ENCODE peak calls at places on chromosomes 16 and 17, in six cellular contexts. Y is uterus; W is foreskin keratinocyte; K is SK-N-SH; G is effector memory CD4-positive, alpha-beta T cell; H is pancreas. P is an unnamed sample.

GRCh38 chr16:13708361-13708760 is 211.6 kb upstream of the ERCC4 start:
- DNase-seq in K (no peak), Y (no peak), W (no peak), G (no peak), H (no peak), P (no peak)

GRCh38 chr17:15194859-15195277 is 70.3 kb downstream of the PMP22 start:
- DNase-seq in Y (no peak), K (no peak), G (no peak), H (no peak), W (no peak), P (no peak)

GRCh38 chr17:83079766-83080616 is 582 bp downstream of the METRNL start:
- DNase-seq in H (peak; percentile 38), K (peak; percentile 78), Y (no peak), W (no peak), G (no peak), P (no peak)

GRCh38 chr16:5882087-5882661 is 784.6 kb upstream of the EEF2KMT start:
- DNase-seq in G (no peak), H (no peak), K (no peak), W (no peak), Y (no peak), P (no peak)

GRCh38 chr16:68644715-68645493 is at the start of gene CDH3:
- DNase-seq in K (peak; percentile 64), G (no peak), Y (peak; percentile 61), H (peak; percentile 59), W (peak; percentile 92), P (peak; percentile 48)

GRCh38 chr16:51151951-51152663 is 1.0 kb upstream of the SALL1 start:
- DNase-seq in Y (peak; percentile 91), K (peak; percentile 74), W (no peak), H (peak; percentile 55), G (no peak), P (no peak)

GRCh38 chr17:7572588-7573323 is 6.7 kb upstream of the CD68 start:
- DNase-seq in K (peak; percentile 97), W (peak; percentile 98), G (peak; percentile 100), Y (peak; percentile 99), H (peak; percentile 100), P (peak; percentile 99)

GRCh38 chr17:47119746-47120520 is 69.2 kb downstream of the CDC27 start:
- DNase-seq in Y (no peak), W (peak; percentile 69), H (no peak), K (no peak), G (no peak), P (no peak)

GRCh38 chr16:56981729-56982271 is 7.6 kb upstream of the NLRC5 start:
- DNase-seq in W (no peak), H (no peak), Y (no peak), K (no peak), G (no peak), P (no peak)

GRCh38 chr16:87125206-87126155 is 191.7 kb downstream of the C16orf95 start:
- DNase-seq in W (no peak), K (no peak), H (no peak), G (no peak), Y (no peak), P (no peak)

GRCh38 chr16:54987081-54987480 is 56.4 kb downstream of the IRX5 start:
- DNase-seq in W (no peak), H (no peak), Y (no peak), K (no peak), G (no peak), P (no peak)
- H3K27ac ChIP-seq in W (no peak overlapping the region), H (no peak overlapping the region), Y (no peak overlapping the region), K (no peak overlapping the region), G (no peak overlapping the region), P (no peak overlapping the region)

GRCh38 chr17:42665581-42666001 is 6.5 kb downstream of the TUBG2 start:
- DNase-seq in W (no peak), K (no peak), H (peak; percentile 39), Y (no peak), G (no peak), P (no peak)
- H3K27ac ChIP-seq in W (no peak overlapping the region), K (no peak overlapping the region), H (no peak overlapping the region), Y (peak overlapping the region; percentile 76), G (no peak overlapping the region), P (no peak overlapping the region)

DNA sequence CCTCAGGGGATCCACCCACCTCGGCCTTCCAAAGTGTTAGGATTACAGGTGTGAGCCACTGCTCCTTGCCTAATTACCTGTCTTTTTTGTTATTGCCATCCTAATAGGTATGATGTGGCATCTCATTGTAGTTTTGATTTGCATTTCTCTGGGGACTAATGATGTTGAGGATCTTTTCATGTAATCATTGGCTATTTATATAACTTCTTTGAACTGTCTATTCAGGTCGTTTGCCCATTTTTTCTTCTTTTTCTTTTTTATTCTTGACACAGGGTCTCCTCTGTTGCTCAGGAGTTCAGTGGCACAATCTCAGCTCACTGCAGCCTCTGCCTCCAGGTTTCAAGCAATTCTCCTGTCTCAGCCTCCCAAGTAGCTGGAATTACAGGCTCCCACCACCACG is 1.3 kb upstream of the TGFB1I1 start:
- DNase-seq in Y (no peak), H (no peak), G (no peak), K (no peak), W (no peak), P (no peak)
- H3K27ac ChIP-seq in Y (peak overlapping the region; percentile 100), H (no peak overlapping the region), G (no peak overlapping the region), K (no peak overlapping the region), W (no peak overlapping the region), P (no peak overlapping the region)

DNA sequence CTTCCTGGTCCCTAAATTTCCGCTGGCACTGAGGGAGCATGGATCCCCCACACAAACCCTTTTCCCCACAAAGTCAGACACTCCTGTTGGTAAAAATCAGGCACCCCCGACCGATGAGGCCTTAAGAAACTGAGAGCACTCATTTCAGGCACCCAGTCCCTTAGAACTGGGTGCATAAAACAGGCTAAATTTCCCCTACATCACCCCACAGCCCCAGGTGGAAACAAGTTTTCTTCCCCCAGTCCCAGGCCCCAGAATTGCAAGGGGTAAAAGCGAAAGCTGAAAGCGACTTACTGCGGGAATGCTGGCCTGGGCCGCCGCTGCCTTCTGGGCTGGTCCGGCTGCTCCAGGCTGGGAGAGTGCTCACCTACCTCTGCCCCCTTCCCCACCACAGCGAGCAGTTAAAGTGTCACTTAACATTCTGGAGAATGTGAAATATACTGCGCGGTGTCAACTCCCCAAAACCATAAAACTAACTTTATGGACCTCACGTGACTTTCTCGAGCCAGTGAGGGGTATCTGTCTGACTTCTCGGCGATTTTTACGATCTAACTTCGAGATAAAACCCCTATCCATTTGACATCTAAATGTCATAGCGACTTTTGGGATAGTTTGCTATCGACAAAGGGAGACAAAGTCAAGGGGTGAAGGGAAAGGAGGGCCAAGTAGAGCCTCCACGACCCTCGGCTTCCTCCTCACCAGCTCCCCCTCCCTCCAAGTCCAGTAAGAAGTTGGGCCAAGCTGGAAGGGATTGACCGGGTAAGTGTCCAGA is at the start of gene HOXB3:
- DNase-seq in Y (no peak), H (no peak), K (no peak), W (no peak), G (no peak), P (no peak)
- H3K27ac ChIP-seq in Y (peak within 1 kb of the TSS; percentile 68), H (no peak within 1 kb of the TSS), K (no peak within 1 kb of the TSS), W (no peak within 1 kb of the TSS), G (no peak within 1 kb of the TSS), P (no peak within 1 kb of the TSS)

DNA sequence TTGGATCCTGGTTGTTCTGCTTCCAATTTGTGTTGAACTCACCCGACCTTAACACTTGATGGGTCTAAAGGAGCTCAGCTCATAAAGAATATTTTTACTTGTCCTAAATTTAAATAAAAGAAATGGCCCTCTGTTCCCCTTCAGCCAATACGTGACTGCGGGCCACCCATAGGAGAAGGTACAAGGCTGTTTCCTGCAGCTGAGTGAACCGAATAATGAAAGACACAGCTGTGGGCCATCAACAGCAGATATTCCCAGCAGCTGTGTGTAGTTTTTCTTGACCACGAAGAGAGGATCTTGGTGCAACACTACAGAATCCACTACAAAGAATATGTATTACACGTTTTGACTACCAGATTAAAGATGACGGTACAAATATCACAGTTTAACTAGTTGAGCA is 1431.6 kb downstream of the CDH11 start:
- DNase-seq in W (no peak), G (no peak), H (no peak), Y (no peak), K (no peak), P (no peak)
- H3K27ac ChIP-seq in W (no peak overlapping the region), G (no peak overlapping the region), H (no peak overlapping the region), Y (no peak overlapping the region), K (no peak overlapping the region), P (no peak overlapping the region)

DNA sequence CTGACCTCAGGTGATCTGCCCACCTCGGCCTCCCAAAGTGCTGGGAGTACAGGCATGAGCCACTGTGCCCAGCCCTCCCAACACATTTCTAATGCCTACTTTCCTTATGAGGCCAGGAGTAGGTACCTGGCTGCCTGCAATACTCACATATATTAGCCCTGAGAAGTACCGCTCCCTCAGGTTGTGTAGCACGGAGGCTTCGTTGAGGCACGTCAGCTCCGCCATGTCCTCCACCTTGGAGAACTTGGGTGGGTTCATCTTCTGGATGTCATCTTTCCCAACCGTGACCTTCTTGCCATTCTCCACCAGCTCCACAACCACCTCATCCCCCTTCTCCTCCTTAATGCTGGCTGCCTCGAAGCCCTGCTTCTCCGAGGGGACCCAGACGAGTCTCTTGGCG is 19.1 kb downstream of the MYH11 start:
- DNase-seq in H (no peak), W (no peak), Y (no peak), K (no peak), G (no peak), P (no peak)
- H3K27ac ChIP-seq in H (no peak overlapping the region), W (no peak overlapping the region), Y (peak overlapping the region; percentile 75), K (no peak overlapping the region), G (no peak overlapping the region), P (no peak overlapping the region)

GRCh38 chr17:43210576-43210975 is 1.1 kb upstream of the TMEM106A start:
- DNase-seq in W (no peak), K (no peak), H (no peak), G (no peak), Y (no peak), P (no peak)
- H3K27ac ChIP-seq in W (no peak overlapping the region), K (no peak overlapping the region), H (peak overlapping the region; percentile 84), G (peak overlapping the region; percentile 79), Y (peak overlapping the region; percentile 90), P (peak overlapping the region; percentile 70)

GRCh38 chr17:39547713-39548478 is 59.8 kb downstream of the NEUROD2 start:
- DNase-seq in Y (peak; percentile 40), G (peak; percentile 50), H (peak; percentile 69), W (peak; percentile 50), K (peak; percentile 76), P (peak; percentile 90)
- H3K27ac ChIP-seq in Y (no peak overlapping the region), G (no peak overlapping the region), H (no peak overlapping the region), W (no peak overlapping the region), K (no peak overlapping the region), P (peak overlapping the region; percentile 92)

DNA sequence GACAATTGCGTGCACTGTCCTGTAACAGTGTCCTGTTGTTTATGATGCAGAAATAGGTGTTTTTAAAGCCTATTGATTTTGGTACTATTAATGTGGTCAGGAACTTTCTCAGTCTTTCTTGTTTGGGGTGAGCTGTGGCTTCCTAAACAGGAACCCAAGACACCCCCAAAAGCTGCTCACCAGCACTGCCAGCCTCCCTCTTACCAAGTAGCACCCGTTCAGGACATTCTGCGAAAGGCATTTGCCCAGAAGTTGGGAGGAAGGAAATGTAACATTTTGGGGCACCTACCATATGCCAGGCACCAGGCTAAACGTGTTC is 21.6 kb upstream of the STH start:
- DNase-seq in K (no peak), Y (no peak), H (no peak), W (no peak), G (no peak), P (no peak)
- H3K27ac ChIP-seq in K (no peak overlapping the region), Y (no peak overlapping the region), H (no peak overlapping the region), W (no peak overlapping the region), G (no peak overlapping the region), P (no peak overlapping the region)

P was measured in Karpas-422.